ENCODE peak calls at places on chromosomes 4 and X, in eight cellular contexts. A is NCI-H460; L is ascending aorta; J is posterior vena cava; P is activated CD8-positive, alpha-beta memory T cell treated with anti-CD3 and anti-CD28 coated beads for 48 hours; G is activated B cell treated with CpG ODN at 0.5 μM for 24 hours; N is ELR; V is small intestine. Z is an unnamed sample.

GRCh38 chr4:168723569-168723968 is 226.7 kb downstream of the PALLD start:
- DNase-seq in A (no peak), L (no peak), J (no peak), P (no peak), G (no peak), N (no peak), V (no peak), Z (no peak)

GRCh38 chrX:50495616-50496015 is 25.0 kb upstream of the DGKK start:
- DNase-seq in A (no peak), L (no peak), J (no peak), P (no peak), G (no peak), N (no peak), V (no peak), Z (no peak)

GRCh38 chrX:66634272-66634671 is 4.6 kb downstream of the EDA2R start:
- DNase-seq in A (no peak), L (no peak), J (no peak), P (no peak), G (no peak), N (no peak), V (no peak), Z (no peak)

GRCh38 chr4:53596901-53597300 is 5.6 kb upstream of the LNX1 start:
- DNase-seq in A (no peak), L (no peak), J (no peak), P (no peak), G (no peak), N (no peak), V (no peak), Z (no peak)

GRCh38 chrX:114611018-114611619 is 27.2 kb downstream of the HTR2C start:
- DNase-seq in A (peak), L (no peak), J (no peak), P (no peak), G (no peak), N (peak), V (peak), Z (peak)

GRCh38 chr4:79227896-79228295 is 98.0 kb downstream of the NAA11 start:
- DNase-seq in A (no peak), L (no peak), J (no peak), P (no peak), G (no peak), N (no peak), V (no peak), Z (no peak)

GRCh38 chrX:153411255-153411987 is at the start of gene ZFP92:
- DNase-seq in A (no peak), L (no peak), J (peak), P (peak), G (peak), N (peak), V (peak), Z (no peak)

GRCh38 chr4:95159384-95159783 is 389.4 kb downstream of the UNC5C start:
- DNase-seq in A (no peak), L (no peak), J (no peak), P (no peak), G (no peak), N (no peak), V (no peak), Z (no peak)

GRCh38 chr4:15188581-15189539 is 186.6 kb downstream of the CPEB2 start:
- DNase-seq in A (no peak), L (no peak), J (no peak), P (no peak), G (no peak), N (no peak), V (no peak), Z (no peak)

GRCh38 chr4:47639531-47639930 is 154.5 kb downstream of the ATP10D start:
- DNase-seq in A (no peak), L (no peak), J (no peak), P (no peak), G (no peak), N (peak), V (no peak), Z (no peak)

Z was measured in Panc1.